ENCODE peak calls at places on chromosome 3, in seven cellular contexts. T is tibial nerve, S is A549, U is upper lobe of left lung, N is cardiac muscle cell, O is GM06990, E is HFFc6. M is an unnamed sample.

GRCh38 chr3:128867200-128868125 is 12.0 kb upstream of the ACAD9 start:
- DNase-seq in T (no peak), S (no peak), U (no peak), N (no peak), O (no peak), E (no peak), M (no peak)

GRCh38 chr3:159322322-159322939 is 520.6 kb downstream of the MFSD1 start:
- DNase-seq in T (no peak), S (peak; percentile 44), U (peak; percentile 32), N (peak; percentile 42), O (peak; percentile 9), E (no peak), M (no peak)

GRCh38 chr3:46889381-46890110 is 12.0 kb downstream of the PTH1R start:
- DNase-seq in T (no peak), S (no peak), U (no peak), N (peak; percentile 55), O (no peak), E (no peak), M (no peak)

GRCh38 chr3:90055721-90056120 is 948.3 kb downstream of the EPHA3 start:
- DNase-seq in T (no peak), S (no peak), U (no peak), N (no peak), O (no peak), E (no peak), M (no peak)

GRCh38 chr3:42264399-42265058 is 1.5 kb downstream of the CCK start:
- DNase-seq in T (no peak), S (peak; percentile 13), U (peak; percentile 34), N (peak; percentile 19), O (no peak), E (no peak), M (no peak)

GRCh38 chr3:132230156-132231000 is 86.8 kb upstream of the ACP3 start:
- DNase-seq in T (no peak), S (no peak), U (no peak), N (no peak), O (no peak), E (no peak), M (no peak)

GRCh38 chr3:25428003-25428861 is at the start of gene RARB:
- DNase-seq in T (peak; percentile 74), S (peak; percentile 80), U (peak; percentile 66), N (peak; percentile 97), O (no peak), E (peak; percentile 32), M (no peak)

GRCh38 chr3:127264292-127264691 is 23.6 kb downstream of the PRR20G start:
- DNase-seq in T (no peak), S (peak; percentile 7), U (no peak), N (peak; percentile 3), O (no peak), E (no peak), M (no peak)

GRCh38 chr3:133412511-133413165 is 12.8 kb downstream of the BFSP2 start:
- DNase-seq in T (no peak), S (no peak), U (no peak), N (peak; percentile 74), O (no peak), E (peak; percentile 49), M (no peak)

GRCh38 chr3:100561459-100562158 is 47.8 kb upstream of the ADGRG7 start:
- DNase-seq in T (no peak), S (no peak), U (no peak), N (peak; percentile 89), O (no peak), E (peak; percentile 4), M (no peak)

GRCh38 chr3:37779289-37780152 is 82.2 kb upstream of the CTDSPL start:
- DNase-seq in T (no peak), S (peak; percentile 84), U (no peak), N (peak; percentile 90), O (no peak), E (peak; percentile 61), M (no peak)

GRCh38 chr3:11603628-11604027 is 40.1 kb downstream of the VGLL4 start:
- DNase-seq in T (peak; percentile 73), S (no peak), U (no peak), N (peak; percentile 92), O (no peak), E (peak; percentile 76), M (no peak)

GRCh38 chr3:17714473-17714872 is 28.0 kb downstream of the TBC1D5 start:
- DNase-seq in T (no peak), S (no peak), U (no peak), N (no peak), O (no peak), E (no peak), M (no peak)

GRCh38 chr3:195172285-195172684 is 98.7 kb downstream of the XXYLT1 start:
- DNase-seq in T (no peak), S (no peak), U (no peak), N (no peak), O (no peak), E (no peak), M (no peak)

GRCh38 chr3:30162579-30162978 is 443.8 kb upstream of the TGFBR2 start:
- DNase-seq in T (no peak), S (no peak), U (no peak), N (peak; percentile 26), O (no peak), E (peak; percentile 86), M (no peak)

GRCh38 chr3:37310666-37311050 is 136.3 kb upstream of the LRRFIP2 start:
- DNase-seq in T (no peak), S (no peak), U (no peak), N (peak; percentile 81), O (no peak), E (no peak), M (no peak)

GRCh38 chr3:184284696-184285095 is 8.9 kb downstream of the ECE2 start:
- DNase-seq in T (no peak), S (peak; percentile 78), U (no peak), N (peak; percentile 92), O (no peak), E (peak; percentile 78), M (no peak)

GRCh38 chr3:13598926-13599886 is 50.3 kb downstream of the FBLN2 start:
- DNase-seq in T (no peak), S (no peak), U (no peak), N (peak; percentile 29), O (no peak), E (no peak), M (no peak)

GRCh38 chr3:172174396-172175253 is 135.2 kb downstream of the FNDC3B start:
- DNase-seq in T (no peak), S (no peak), U (no peak), N (no peak), O (no peak), E (no peak), M (no peak)

GRCh38 chr3:117278424-117279190 is 569.0 kb downstream of the TUSC7 start:
- DNase-seq in T (peak; percentile 9), S (peak; percentile 88), U (no peak), N (peak; percentile 2), O (no peak), E (no peak), M (no peak)

GRCh38 chr3:17747184-17747889 is 4.9 kb upstream of the TBC1D5 start:
- DNase-seq in T (no peak), S (no peak), U (no peak), N (no peak), O (peak; percentile 70), E (no peak), M (no peak)

GRCh38 chr3:72335458-72336050 is 512.7 kb downstream of the SHQ1 start:
- DNase-seq in T (no peak), S (no peak), U (no peak), N (no peak), O (no peak), E (no peak), M (no peak)

GRCh38 chr3:8845641-8846040 is 76.2 kb upstream of the OXTR start:
- DNase-seq in T (no peak), S (peak; percentile 68), U (no peak), N (no peak), O (no peak), E (peak; percentile 87), M (no peak)

GRCh38 chr3:21747376-21747775 is 3.6 kb downstream of the ZNF385D start:
- DNase-seq in T (no peak), S (no peak), U (no peak), N (no peak), O (no peak), E (no peak), M (no peak)

GRCh38 chr3:160720123-160720746 is 35.8 kb upstream of the PPM1L start:
- DNase-seq in T (no peak), S (no peak), U (no peak), N (no peak), O (no peak), E (no peak), M (no peak)

GRCh38 chr3:139934557-139935070 is 371 bp upstream of the CLSTN2 start:
- DNase-seq in T (peak; percentile 15), S (peak; percentile 22), U (peak; percentile 22), N (peak; percentile 18), O (peak; percentile 9), E (no peak), M (no peak)
- TF ChIP-seq CTCF in T (peak; percentile 19), S (no peak), U (no peak), N (peak; percentile 12), O (peak; percentile 46), E (no peak), M (no peak)

GRCh38 chr3:76028816-76029215 is 243.5 kb upstream of the ZNF717 start:
- DNase-seq in T (no peak), S (no peak), U (no peak), N (no peak), O (no peak), E (no peak), M (no peak)

GRCh38 chr3:76021376-76021775 is 236.0 kb upstream of the ZNF717 start:
- DNase-seq in T (no peak), S (no peak), U (no peak), N (no peak), O (no peak), E (no peak), M (no peak)

GRCh38 chr3:76025561-76025960 is 240.2 kb upstream of the ZNF717 start:
- DNase-seq in T (no peak), S (no peak), U (no peak), N (no peak), O (no peak), E (no peak), M (no peak)

GRCh38 chr3:76026379-76026778 is 241.0 kb upstream of the ZNF717 start:
- DNase-seq in T (no peak), S (no peak), U (no peak), N (no peak), O (no peak), E (no peak), M (no peak)

DNA sequence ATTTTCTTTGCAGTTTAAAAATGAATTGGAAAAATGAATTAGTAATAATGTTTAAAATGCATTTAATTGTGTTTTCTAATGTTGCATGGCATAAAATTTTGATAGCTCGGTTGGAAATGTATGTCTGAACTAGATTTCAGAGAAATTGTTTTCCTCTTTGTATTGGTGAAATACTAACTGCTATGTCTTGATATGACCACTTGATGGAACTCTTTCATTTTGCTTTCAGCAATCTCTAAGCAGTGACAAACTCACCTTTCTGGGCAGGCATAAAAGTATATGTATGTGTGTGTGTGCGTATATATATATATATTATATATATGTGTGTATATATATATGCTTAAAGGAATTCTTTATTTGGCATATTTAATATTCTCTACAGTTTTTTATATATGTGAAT is 239.3 kb upstream of the ZNF717 start:
- DNase-seq in T (no peak), S (no peak), U (no peak), N (peak; percentile 6), O (no peak), E (no peak), M (no peak)
- TF ChIP-seq CTCF in T (no peak), S (no peak), U (no peak), N (peak; percentile 18), O (no peak), E (no peak), M (no peak)

GRCh38 chr3:113557374-113557773 is 25.0 kb downstream of the SIDT1 start:
- DNase-seq in T (no peak), S (peak; percentile 43), U (no peak), N (peak; percentile 54), O (no peak), E (peak; percentile 51), M (no peak)
- TF ChIP-seq CTCF in T (no peak), S (peak; percentile 31), U (no peak), N (peak; percentile 28), O (peak; percentile 7), E (peak; percentile 36), M (no peak)

GRCh38 chr3:176650478-176650877 is 546.8 kb downstream of the TBL1XR1 start:
- DNase-seq in T (no peak), S (no peak), U (no peak), N (peak; percentile 17), O (no peak), E (peak; percentile 0), M (no peak)
- TF ChIP-seq CTCF in T (no peak), S (no peak), U (no peak), N (peak; percentile 2), O (no peak), E (peak; percentile 58), M (peak; percentile 10)